ENCODE peak calls at places on chromosomes 6 and 20, in eight cellular contexts. Z is lower lobe of right lung; K is colonic mucosa; X is left ventricle myocardium inferior; S is OCI-LY7; H is SK-N-SH; R is CD4-positive, alpha-beta T cell; E is HCT116. U is an unnamed sample.

GRCh38 chr20:44326391-44327159 is 10.3 kb upstream of the R3HDML start:
- DNase-seq in Z (no peak), K (no peak), X (no peak), S (no peak), H (peak), R (no peak), E (no peak), U (no peak)

GRCh38 chr6:16239798-16240123 is 1.4 kb downstream of the GMPR start:
- DNase-seq in Z (no peak), K (no peak), X (no peak), S (no peak), H (no peak), R (no peak), E (peak), U (peak)

GRCh38 chr6:140052757-140053729 is 678.6 kb upstream of the CITED2 start:
- DNase-seq in Z (no peak), K (no peak), X (no peak), S (peak), H (no peak), R (no peak), E (no peak), U (no peak)

GRCh38 chr6:25655746-25656145 is 3.7 kb downstream of the SCGN start:
- DNase-seq in Z (no peak), K (no peak), X (no peak), S (no peak), H (no peak), R (no peak), E (no peak), U (no peak)

GRCh38 chr6:165884813-165885765 is 222.0 kb upstream of the PDE10A start:
- DNase-seq in Z (peak), K (peak), X (peak), S (peak), H (peak), R (peak), E (peak), U (peak)

GRCh38 chr6:5567352-5567751 is 306.0 kb downstream of the FARS2 start:
- DNase-seq in Z (no peak), K (no peak), X (no peak), S (no peak), H (no peak), R (no peak), E (no peak), U (no peak)

GRCh38 chr6:11509471-11509870 is 28.1 kb upstream of the TMEM170B start:
- DNase-seq in Z (no peak), K (no peak), X (no peak), S (no peak), H (no peak), R (no peak), E (no peak), U (no peak)

GRCh38 chr6:105805581-105806023 is 280.5 kb upstream of the PRDM1 start:
- DNase-seq in Z (no peak), K (no peak), X (no peak), S (no peak), H (no peak), R (no peak), E (no peak), U (no peak)

GRCh38 chr20:12570371-12570770 is 438.4 kb upstream of the SPTLC3 start:
- DNase-seq in Z (no peak), K (peak), X (no peak), S (peak), H (peak), R (no peak), E (no peak), U (no peak)
- TF ChIP-seq CTCF in Z (no peak), K (peak), X (no peak), S (peak), H (no peak), R (no peak), E (peak), U (peak)

GRCh38 chr6:125203395-125203794 is 49.8 kb downstream of the TPD52L1 start:
- DNase-seq in Z (no peak), K (no peak), X (no peak), S (no peak), H (no peak), R (no peak), E (no peak), U (no peak)

GRCh38 chr6:125207956-125208355 is 54.4 kb downstream of the TPD52L1 start:
- DNase-seq in Z (no peak), K (no peak), X (no peak), S (no peak), H (no peak), R (no peak), E (no peak), U (no peak)

GRCh38 chr6:125208625-125209249 is 55.2 kb downstream of the TPD52L1 start:
- DNase-seq in Z (no peak), K (no peak), X (no peak), S (no peak), H (no peak), R (no peak), E (no peak), U (no peak)

GRCh38 chr6:125206389-125206788 is 52.8 kb downstream of the TPD52L1 start:
- DNase-seq in Z (no peak), K (no peak), X (no peak), S (no peak), H (no peak), R (no peak), E (no peak), U (no peak)

GRCh38 chr6:125205931-125206330 is 52.4 kb downstream of the TPD52L1 start:
- DNase-seq in Z (no peak), K (no peak), X (no peak), S (no peak), H (no peak), R (no peak), E (no peak), U (no peak)
- H3K27ac ChIP-seq in Z (no peak), K (no peak), X (peak), S (no peak), H (no peak), R (no peak), E (no peak), U (no peak)

GRCh38 chr6:118085665-118086064 is 178.6 kb downstream of the SLC35F1 start:
- DNase-seq in Z (no peak), K (no peak), X (no peak), S (no peak), H (no peak), R (no peak), E (no peak), U (no peak)

GRCh38 chr6:118083711-118084110 is 176.6 kb downstream of the SLC35F1 start:
- DNase-seq in Z (no peak), K (no peak), X (no peak), S (no peak), H (no peak), R (no peak), E (no peak), U (no peak)

GRCh38 chr6:118086189-118086588 is 179.1 kb downstream of the SLC35F1 start:
- DNase-seq in Z (no peak), K (no peak), X (no peak), S (no peak), H (no peak), R (no peak), E (no peak), U (no peak)

GRCh38 chr6:118080547-118080946 is 173.5 kb downstream of the SLC35F1 start:
- DNase-seq in Z (no peak), K (no peak), X (no peak), S (no peak), H (peak), R (no peak), E (peak), U (no peak)
- TF ChIP-seq CTCF in Z (no peak), K (no peak), X (peak), S (no peak), H (peak), R (no peak), E (peak), U (no peak)

DNA sequence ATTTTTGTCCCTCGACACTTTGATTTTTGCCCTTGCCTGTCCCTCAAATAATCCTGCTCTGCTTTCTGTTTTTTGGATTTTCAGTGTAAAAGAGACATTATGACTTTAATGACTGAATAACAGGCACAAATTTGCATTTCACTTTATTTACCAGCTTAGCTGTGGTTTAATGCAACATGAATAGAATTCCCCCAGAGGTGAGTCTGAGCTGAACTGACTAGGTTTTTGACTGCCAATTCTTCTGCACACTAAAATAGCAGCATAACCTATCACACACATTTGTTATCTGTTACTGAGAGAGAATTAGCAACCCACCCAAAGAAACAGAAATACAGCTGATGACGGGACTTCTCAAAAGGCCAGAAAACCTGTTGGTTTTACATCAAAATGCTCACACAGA is 3.9 kb upstream of the RBM24 start:
- DNase-seq in Z (no peak), K (no peak), X (no peak), S (no peak), H (no peak), R (no peak), E (no peak), U (no peak)
- H3K27ac ChIP-seq in Z (no peak), K (no peak), X (peak), S (no peak), H (no peak), R (no peak), E (no peak), U (no peak)

GRCh38 chr20:63284981-63285524 is 7.9 kb upstream of the COL20A1 start:
- DNase-seq in Z (no peak), K (no peak), X (no peak), S (no peak), H (no peak), R (no peak), E (no peak), U (peak)

GRCh38 chr20:63283397-63284082 is 9.4 kb upstream of the COL20A1 start:
- DNase-seq in Z (no peak), K (no peak), X (no peak), S (no peak), H (no peak), R (no peak), E (no peak), U (no peak)

GRCh38 chr20:63284083-63284440 is 8.9 kb upstream of the COL20A1 start:
- DNase-seq in Z (no peak), K (no peak), X (no peak), S (no peak), H (no peak), R (no peak), E (no peak), U (no peak)

GRCh38 chr20:63285636-63286615 is 7.1 kb upstream of the COL20A1 start:
- DNase-seq in Z (no peak), K (no peak), X (no peak), S (no peak), H (no peak), R (no peak), E (no peak), U (no peak)

DNA sequence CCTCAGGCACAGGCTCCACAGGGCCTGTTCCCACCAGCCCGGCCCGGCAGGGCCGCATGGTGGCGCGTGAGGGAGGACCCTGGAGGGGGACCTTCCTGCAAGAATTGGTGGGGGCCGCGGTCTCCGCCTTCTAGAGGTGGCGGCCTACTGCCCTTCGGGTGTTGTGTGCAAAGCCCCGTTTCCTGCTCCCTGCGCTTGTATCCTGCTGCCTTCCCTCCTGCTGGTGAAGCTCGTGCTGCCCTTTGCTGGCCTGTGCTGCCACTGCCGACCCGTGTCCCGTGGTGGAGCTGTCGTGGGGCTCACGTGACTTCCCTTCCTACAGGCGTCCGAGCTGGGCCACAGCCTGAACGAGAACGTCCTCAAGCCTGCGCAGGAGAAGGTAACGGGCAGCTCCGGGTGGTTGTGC is 8.4 kb upstream of the COL20A1 start:
- DNase-seq in Z (no peak), K (no peak), X (no peak), S (no peak), H (no peak), R (no peak), E (no peak), U (no peak)
- TF ChIP-seq CTCF in Z (no peak), K (no peak), X (no peak), S (no peak), H (no peak), R (no peak), E (no peak), U (no peak)

GRCh38 chr6:33549896-33550295 is 30.2 kb downstream of the BAK1 start:
- DNase-seq in Z (no peak), K (no peak), X (no peak), S (no peak), H (no peak), R (no peak), E (no peak), U (no peak)
- H3K27ac ChIP-seq in Z (no peak), K (no peak), X (no peak), S (no peak), H (no peak), R (no peak), E (no peak), U (no peak)

DNA sequence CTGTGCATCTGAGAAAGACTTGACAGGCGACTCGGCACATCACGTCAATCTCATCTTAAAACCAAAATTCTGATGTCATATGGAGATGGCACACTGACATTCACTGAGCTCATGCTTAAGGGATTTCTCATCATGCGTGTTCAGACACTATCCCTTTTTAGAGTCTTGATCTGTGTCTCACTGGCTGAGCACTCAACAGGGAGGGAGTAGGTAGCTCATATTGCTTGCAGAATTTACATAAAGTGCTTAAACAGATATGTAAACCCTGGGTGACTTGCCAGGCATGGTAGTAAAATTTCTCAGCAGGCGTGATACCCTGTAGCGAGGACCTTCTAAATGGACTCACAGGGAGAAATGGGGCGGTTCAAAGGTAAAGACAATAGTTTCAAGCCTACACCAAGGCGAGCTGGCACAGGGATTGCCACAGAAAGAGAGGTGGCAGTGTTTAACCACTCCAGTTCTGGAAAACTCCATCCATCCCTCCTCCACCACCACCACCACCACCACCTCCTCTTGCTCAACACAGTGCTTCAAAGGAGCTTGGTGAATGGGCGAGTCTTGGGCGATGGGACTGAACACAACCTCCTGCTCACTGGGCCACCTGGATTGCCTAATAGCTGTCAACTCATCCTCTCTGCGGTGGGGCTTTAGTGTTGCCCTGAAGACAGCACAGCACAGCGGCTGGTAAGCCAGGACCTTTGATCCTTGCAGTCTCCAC is 330.4 kb downstream of the TFAP2A start:
- DNase-seq in Z (no peak), K (no peak), X (no peak), S (no peak), H (no peak), R (no peak), E (no peak), U (no peak)
- TF ChIP-seq CTCF in Z (no peak), K (no peak), X (no peak), S (no peak), H (no peak), R (no peak), E (no peak), U (no peak)

GRCh38 chr6:49001856-49002255 is 461.2 kb downstream of the MMUT start:
- DNase-seq in Z (no peak), K (no peak), X (no peak), S (no peak), H (no peak), R (no peak), E (no peak), U (no peak)

GRCh38 chr6:49003348-49003747 is 459.7 kb downstream of the MMUT start:
- DNase-seq in Z (no peak), K (no peak), X (no peak), S (no peak), H (no peak), R (no peak), E (no peak), U (no peak)

DNA sequence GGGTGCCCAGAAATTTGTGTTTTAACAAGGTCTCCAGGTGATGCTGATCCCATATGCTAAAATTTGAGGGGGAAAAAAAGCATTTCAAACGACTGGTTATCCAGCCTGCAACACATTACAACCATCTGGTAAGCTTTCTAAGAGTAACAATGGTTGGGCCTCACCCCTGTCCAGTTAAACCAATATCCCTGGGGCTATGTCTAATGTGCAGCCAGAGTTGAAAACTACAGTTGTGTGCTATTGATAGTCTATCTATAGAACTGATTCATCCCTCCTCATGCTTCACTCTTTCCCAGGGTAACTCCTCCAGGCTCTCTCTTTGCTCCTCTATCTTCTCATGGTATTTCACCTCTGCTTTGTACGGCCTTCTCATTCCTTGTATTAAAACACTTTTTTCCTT is 458.2 kb downstream of the MMUT start:
- DNase-seq in Z (no peak), K (no peak), X (no peak), S (no peak), H (no peak), R (no peak), E (no peak), U (no peak)
- H3K27ac ChIP-seq in Z (no peak), K (no peak), X (no peak), S (no peak), H (peak), R (no peak), E (no peak), U (no peak)

U was measured in left lung.